ENCODE peak calls at places on chromosomes 5 and 9, in eight cellular contexts. B is iPS-NIHi11, C is T-helper 2 cell, G is GM12865, H is NCI-H460, T is HCEC 1CT, Z is NB4, S is head of caudate nucleus. L is an unnamed sample.

GRCh38 chr5:81579525-81579924 is 171.4 kb downstream of the SSBP2 start:
- DNase-seq in H (no peak), Z (peak; percentile 74), C (no peak), T (peak; percentile 35), G (no peak), S (no peak), B (no peak), L (peak; percentile 7)

GRCh38 chr5:154276932-154277331 is 86.4 kb downstream of the GALNT10 start:
- DNase-seq in Z (no peak), C (no peak), B (no peak), S (no peak), G (no peak), T (peak; percentile 90), H (no peak), L (peak; percentile 94)

GRCh38 chr5:33939863-33940262 is 3.7 kb downstream of the RXFP3 start:
- DNase-seq in T (peak; percentile 21), C (no peak), Z (peak; percentile 42), G (no peak), B (no peak), H (no peak), S (peak; percentile 11), L (peak; percentile 60)

GRCh38 chr5:1564182-1564748 is 40.5 kb upstream of the LPCAT1 start:
- DNase-seq in C (no peak), H (no peak), T (peak; percentile 63), S (peak; percentile 20), B (no peak), G (no peak), Z (peak; percentile 86), L (peak; percentile 65)

GRCh38 chr9:7735311-7735710 is 64.3 kb downstream of the DMAC1 start:
- DNase-seq in B (no peak), G (no peak), C (no peak), T (no peak), H (no peak), Z (no peak), S (no peak), L (no peak)

GRCh38 chr9:14978022-14979000 is 68.1 kb upstream of the FREM1 start:
- DNase-seq in Z (no peak), T (no peak), C (no peak), B (peak; percentile 23), S (no peak), G (no peak), H (no peak), L (no peak)

GRCh38 chr5:123012321-123012720 is 24.2 kb downstream of the PPIC start:
- DNase-seq in C (no peak), Z (no peak), T (no peak), G (no peak), S (no peak), H (no peak), B (no peak), L (peak; percentile 18)

GRCh38 chr5:179313849-179314521 is 31.3 kb downstream of the ADAMTS2 start:
- DNase-seq in C (no peak), Z (no peak), H (no peak), S (peak; percentile 21), G (no peak), T (peak; percentile 91), B (no peak), L (peak; percentile 99)

GRCh38 chr9:5111696-5112095 is 73.7 kb downstream of the INSL6 start:
- DNase-seq in B (no peak), Z (no peak), G (no peak), T (no peak), S (no peak), H (no peak), C (no peak), L (no peak)

GRCh38 chr5:757931-758697 is 26.4 kb downstream of the ZDHHC11B start:
- DNase-seq in Z (no peak), S (peak; percentile 63), H (no peak), G (no peak), T (no peak), C (peak; percentile 57), B (peak; percentile 56), L (no peak)

L was measured in foreskin fibroblast.